ENCODE peak calls at places on chromosomes 16 and 17, in eight cellular contexts. H is lower leg skin, U is cardiac muscle cell, K is GM06990, R is astrocyte of the spinal cord, Z is fibroblast of the aortic adventitia, G is transverse colon, A is epithelial cell of esophagus. M is an unnamed sample.

GRCh38 chr17:27386206-27387075 is 69.8 kb upstream of the KSR1 start:
- DNase-seq in H (no peak), Z (no peak), G (no peak), A (no peak), U (no peak), R (no peak), K (no peak), M (no peak)

GRCh38 chr17:78798695-78799559 is 16.9 kb upstream of the CYTH1 start:
- DNase-seq in R (no peak), G (no peak), H (no peak), Z (peak), K (no peak), U (peak), A (peak), M (no peak)

GRCh38 chr17:29412780-29413565 is 22.8 kb downstream of the TAOK1 start:
- DNase-seq in A (peak), K (no peak), U (peak), G (no peak), Z (peak), R (peak), H (no peak), M (no peak)

GRCh38 chr16:78762222-78762621 is 662.8 kb downstream of the WWOX start:
- DNase-seq in K (no peak), Z (no peak), G (no peak), U (no peak), A (no peak), R (no peak), H (no peak), M (no peak)

GRCh38 chr17:7579001-7579838 is at the start of gene CD68:
- DNase-seq in H (peak), G (peak), R (peak), A (peak), U (peak), K (peak), Z (peak), M (no peak)

GRCh38 chr17:74497471-74497870 is 31.0 kb downstream of the CD300A start:
- DNase-seq in A (no peak), K (no peak), H (no peak), U (no peak), G (no peak), R (no peak), Z (no peak), M (no peak)

GRCh38 chr16:12800751-12801308 is 2.9 kb downstream of the CPPED1 start:
- DNase-seq in U (no peak), A (no peak), R (no peak), G (no peak), Z (no peak), K (no peak), H (no peak), M (no peak)

GRCh38 chr17:17089796-17090641 is 47.8 kb downstream of the MPRIP start:
- DNase-seq in U (no peak), K (no peak), G (peak), Z (no peak), R (no peak), H (no peak), A (no peak), M (no peak)

GRCh38 chr17:76136276-76137025 is 4.6 kb downstream of the FOXJ1 start:
- DNase-seq in Z (no peak), U (no peak), G (no peak), H (no peak), A (no peak), R (no peak), K (no peak), M (no peak)

GRCh38 chr17:71273451-71273850 is 847.4 kb upstream of the SOX9 start:
- DNase-seq in K (no peak), Z (no peak), R (no peak), H (no peak), G (no peak), U (no peak), A (no peak), M (no peak)

GRCh38 chr16:86930001-86930400 is 351.7 kb downstream of the FOXL1 start:
- DNase-seq in K (no peak), G (no peak), H (no peak), Z (peak), A (no peak), U (no peak), R (no peak), M (no peak)

DNA sequence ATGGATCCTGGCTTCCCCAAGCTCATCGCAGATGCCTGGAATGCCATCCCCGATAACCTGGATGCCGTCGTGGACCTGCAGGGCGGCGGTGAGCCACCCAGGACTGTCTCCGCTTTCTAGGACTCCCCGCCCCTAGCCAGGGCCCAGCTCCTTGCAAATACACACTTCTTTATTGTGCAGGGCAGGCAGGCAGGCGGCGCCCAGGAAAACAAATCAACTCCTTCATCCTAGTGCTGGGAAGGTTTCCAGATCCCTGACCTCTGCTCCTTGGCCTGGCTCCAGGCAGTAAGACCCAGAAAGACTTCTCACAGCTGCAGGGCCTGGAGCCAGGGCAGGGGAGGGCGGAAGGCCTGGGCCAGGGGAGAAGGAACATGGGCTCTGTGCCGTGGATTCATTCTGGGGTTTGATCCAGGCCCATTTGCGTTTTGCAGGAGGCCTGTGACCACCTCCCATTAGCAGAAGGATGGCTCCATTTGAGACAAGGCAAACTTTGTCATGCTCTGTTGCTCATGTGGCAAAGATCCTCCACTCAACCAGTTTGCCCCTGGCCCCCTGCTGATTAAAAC is 6.0 kb upstream of the LPCAT2 start:
- DNase-seq in H (peak), U (peak), A (no peak), R (peak), G (peak), K (no peak), Z (peak), M (no peak)
- TF ChIP-seq CTCF in H (no peak), U (peak), A (no peak), R (no peak), G (no peak), K (no peak), Z (no peak), M (no peak)

DNA sequence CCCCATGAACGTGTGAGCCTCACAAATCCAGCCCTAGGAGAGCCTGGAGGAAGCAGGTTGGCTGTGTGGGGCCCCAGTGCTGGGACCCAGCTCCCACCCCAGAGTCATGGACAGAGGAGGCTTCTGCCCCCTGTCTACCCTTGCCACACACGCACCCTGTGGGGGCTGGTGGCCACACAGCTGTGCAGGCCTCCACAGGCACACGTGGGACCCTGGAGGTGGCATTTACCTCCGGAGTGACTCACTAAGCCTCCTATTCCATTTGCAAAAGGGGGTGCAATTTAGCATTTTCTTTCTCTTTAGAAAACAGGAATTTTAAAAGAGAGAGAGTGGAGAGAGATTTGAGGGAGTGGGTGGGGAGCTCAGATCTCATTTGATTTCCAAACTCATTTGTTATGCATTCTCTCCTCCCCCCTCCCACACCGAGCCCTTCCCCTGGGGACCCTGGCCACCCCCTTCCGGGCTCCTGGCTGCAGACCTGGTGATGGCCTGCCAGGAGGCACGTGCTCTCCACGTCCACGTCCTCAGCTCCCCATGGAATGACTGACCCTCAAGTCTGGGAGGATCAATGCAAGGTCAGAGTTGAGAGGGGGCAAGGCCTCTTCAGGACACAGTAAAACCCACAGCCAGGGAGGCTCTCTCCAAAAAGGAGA is 6.8 kb downstream of the PITPNM3 start:
- DNase-seq in H (no peak), R (no peak), A (no peak), Z (no peak), U (no peak), G (no peak), K (no peak), M (no peak)
- TF ChIP-seq CTCF in H (no peak), R (no peak), A (no peak), Z (no peak), U (no peak), G (no peak), K (no peak), M (no peak)

GRCh38 chr16:71843517-71844031 is 2.2 kb upstream of the ATXN1L start:
- DNase-seq in G (no peak), A (no peak), R (no peak), H (no peak), U (no peak), K (no peak), Z (no peak), M (no peak)

GRCh38 chr16:71847096-71847495 is 1.3 kb downstream of the ATXN1L start:
- DNase-seq in R (no peak), K (no peak), G (no peak), A (no peak), U (no peak), Z (no peak), H (no peak), M (no peak)

GRCh38 chr16:71848622-71849021 is 2.8 kb downstream of the ATXN1L start:
- DNase-seq in A (no peak), G (no peak), Z (no peak), U (no peak), H (no peak), K (no peak), R (no peak), M (no peak)

GRCh38 chr16:71846443-71846842 is 667 bp downstream of the ATXN1L start:
- DNase-seq in U (peak), Z (peak), A (peak), H (no peak), G (peak), R (peak), K (no peak), M (no peak)

GRCh38 chr16:71845639-71846431 is at the start of gene ATXN1L:
- DNase-seq in R (peak), G (peak), A (peak), Z (peak), K (peak), U (peak), H (peak), M (peak)
- TF ChIP-seq CTCF in R (no peak), G (peak), A (no peak), Z (no peak), K (no peak), U (no peak), H (no peak), M (no peak)

GRCh38 chr17:43219001-43219400 is 7.3 kb downstream of the TMEM106A start:
- DNase-seq in K (no peak), A (no peak), G (no peak), H (no peak), R (no peak), U (no peak), Z (no peak), M (no peak)

GRCh38 chr17:43219746-43220380 is 8.2 kb downstream of the TMEM106A start:
- DNase-seq in R (no peak), K (no peak), H (no peak), U (no peak), G (no peak), Z (no peak), A (no peak), M (no peak)

GRCh38 chr17:43224146-43224705 is 4.2 kb downstream of the CCDC200 start:
- DNase-seq in G (no peak), K (no peak), U (no peak), A (no peak), R (no peak), Z (no peak), H (no peak), M (no peak)

GRCh38 chr17:43217614-43218087 is 6.0 kb downstream of the TMEM106A start:
- DNase-seq in Z (no peak), R (no peak), A (no peak), U (no peak), H (no peak), G (no peak), K (no peak), M (no peak)

DNA sequence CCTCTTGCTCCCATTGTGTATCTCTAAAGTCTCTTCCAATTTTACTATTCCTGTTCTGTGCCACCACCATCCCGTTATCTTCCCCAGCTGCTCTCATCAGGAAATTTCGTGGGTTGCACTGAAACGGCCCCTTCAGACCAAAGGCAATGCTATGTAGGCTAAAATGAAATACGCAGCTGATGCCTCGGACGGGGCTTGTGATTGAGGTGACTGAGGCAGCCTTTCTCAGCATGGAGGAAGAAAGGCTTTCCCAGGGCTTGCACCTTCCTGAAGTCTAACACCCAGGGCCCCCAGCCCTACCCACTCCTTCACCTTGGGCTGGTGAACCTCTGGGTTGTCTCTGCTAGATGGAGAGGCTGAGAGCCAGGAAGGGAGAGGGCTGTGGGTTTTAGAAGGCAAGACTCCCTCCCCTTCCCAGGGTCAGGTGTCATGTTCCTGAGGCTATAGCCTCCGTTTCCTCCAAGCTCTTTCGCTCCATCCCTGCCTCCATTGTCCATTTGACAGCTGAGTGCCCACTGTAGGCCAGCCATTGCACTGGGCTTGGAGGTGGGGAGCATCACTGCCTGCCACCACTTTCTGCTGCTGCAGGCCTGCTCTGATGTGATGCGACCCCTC is 7.8 kb downstream of the CCDC200 start:
- DNase-seq in K (no peak), G (no peak), R (no peak), H (no peak), A (no peak), Z (no peak), U (no peak), M (no peak)
- TF ChIP-seq CTCF in K (no peak), G (no peak), R (no peak), H (no peak), A (no peak), Z (no peak), U (no peak), M (no peak)

DNA sequence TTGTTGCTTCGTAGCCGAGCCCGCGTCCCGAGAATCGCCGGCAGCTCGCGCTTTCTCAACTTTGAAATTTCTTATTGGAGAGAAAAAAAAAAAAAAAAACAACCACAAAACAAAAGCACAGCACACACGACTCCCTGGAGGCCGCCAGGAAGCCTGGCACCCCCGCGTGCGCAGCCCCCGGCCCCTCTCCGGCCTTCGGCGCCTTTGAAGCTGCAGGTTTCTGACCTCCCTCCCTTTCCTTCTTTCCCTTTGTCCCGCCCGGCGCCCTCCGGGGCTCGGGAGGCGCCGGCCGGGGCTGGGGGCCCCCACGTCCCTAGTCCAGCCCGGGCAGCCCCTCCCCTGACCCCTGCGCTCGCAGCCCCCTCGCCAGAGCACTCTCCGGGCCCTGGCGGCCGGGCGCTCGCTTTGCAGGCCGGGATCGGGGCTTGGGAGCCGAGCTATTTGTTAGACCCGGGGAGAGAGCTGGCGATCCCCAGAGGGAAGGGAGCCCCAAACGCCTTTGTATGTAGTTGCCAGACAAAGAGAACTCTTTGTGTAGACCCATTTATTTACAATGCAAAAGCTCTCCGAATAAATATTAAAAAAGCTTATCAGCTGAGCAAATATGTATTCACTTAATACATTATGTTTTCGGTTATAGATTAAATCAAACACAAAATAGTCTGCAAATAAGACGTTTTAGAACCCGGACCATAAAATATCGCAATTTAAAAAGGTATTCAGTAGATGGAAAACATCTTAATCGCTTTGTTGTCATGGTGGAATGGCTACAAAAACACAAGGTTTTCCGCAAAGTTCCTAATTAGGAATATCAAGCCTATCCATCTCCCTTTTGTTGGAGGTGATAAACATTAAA is 2.3 kb downstream of the BAHCC1 start:
- DNase-seq in G (peak), K (no peak), A (peak), R (peak), U (peak), H (no peak), Z (peak), M (peak)
- TF ChIP-seq CTCF in G (peak), K (no peak), A (peak), R (peak), U (peak), H (no peak), Z (peak), M (peak)

DNA sequence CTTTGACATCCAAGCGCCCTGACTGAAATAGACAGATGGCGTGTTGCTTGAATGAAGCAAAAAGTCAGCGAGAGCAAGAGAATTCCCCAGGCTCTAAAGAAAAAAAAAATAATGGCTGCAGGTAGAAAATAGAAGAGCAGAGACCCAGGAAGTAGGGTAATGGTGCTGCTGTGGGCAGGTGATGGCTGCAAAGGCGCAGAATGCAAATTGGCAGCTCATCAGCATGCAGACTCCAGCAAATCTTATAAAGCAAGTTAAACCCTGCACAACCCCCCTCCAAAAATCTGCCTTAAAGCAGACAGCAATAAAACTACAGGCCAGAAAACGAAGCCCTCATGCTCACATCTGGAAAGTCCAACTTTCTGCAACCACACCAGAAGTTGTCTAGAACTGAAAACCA is 384.3 kb downstream of the RBFOX1 start:
- DNase-seq in K (no peak), G (no peak), Z (no peak), A (no peak), H (no peak), R (no peak), U (no peak), M (no peak)
- TF ChIP-seq CTCF in K (no peak), G (no peak), Z (no peak), A (no peak), H (no peak), R (no peak), U (no peak), M (no peak)

DNA sequence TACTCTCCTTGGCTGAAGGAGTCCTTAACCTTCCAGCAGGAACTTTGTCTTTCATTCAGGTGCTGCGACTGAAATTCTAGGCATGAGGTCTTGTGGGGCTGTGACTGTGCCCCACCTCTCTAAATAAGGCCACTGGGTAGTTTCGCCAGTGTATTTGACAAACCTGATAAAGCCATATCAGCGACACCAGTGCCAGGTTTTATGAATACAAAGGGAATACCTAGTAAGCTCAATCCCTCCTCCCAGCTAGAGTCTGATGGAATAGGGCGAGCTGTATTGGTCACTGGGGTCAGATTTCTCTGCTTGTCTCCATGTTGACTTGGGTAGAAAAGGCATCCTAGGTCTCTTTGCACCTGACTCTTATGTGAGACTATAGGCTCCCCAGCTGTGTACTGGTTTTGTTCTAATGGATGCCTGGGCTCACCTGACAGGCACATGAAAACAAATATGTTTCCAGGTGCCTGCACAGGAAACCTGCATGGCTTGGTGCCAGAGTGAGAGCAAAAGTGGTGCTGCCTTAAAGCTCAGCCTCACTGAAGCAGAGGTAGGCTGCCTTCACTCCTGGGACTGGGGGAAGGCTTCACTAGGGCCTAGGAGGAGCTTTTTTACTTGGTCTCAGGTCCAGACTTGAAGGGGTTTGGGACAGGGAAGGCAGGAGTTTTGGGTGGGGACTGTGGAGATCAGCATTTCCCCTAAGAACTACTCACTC is 8.3 kb downstream of the SLC7A6 start:
- DNase-seq in U (no peak), R (no peak), K (no peak), H (no peak), Z (no peak), G (peak), A (peak), M (no peak)
- TF ChIP-seq CTCF in U (no peak), R (no peak), K (no peak), H (no peak), Z (no peak), G (no peak), A (no peak), M (no peak)

GRCh38 chr17:8965394-8966168 is at the start of gene PIK3R5:
- DNase-seq in Z (no peak), H (no peak), A (peak), G (peak), R (no peak), U (no peak), K (peak), M (peak)
- TF ChIP-seq CTCF in Z (no peak), H (no peak), A (no peak), G (peak), R (no peak), U (no peak), K (no peak), M (peak)

GRCh38 chr17:42009170-42009569 is 8.1 kb downstream of the DNAJC7 start:
- DNase-seq in U (no peak), A (peak), R (no peak), G (no peak), H (no peak), K (no peak), Z (no peak), M (no peak)
- TF ChIP-seq CTCF in U (peak), A (peak), R (no peak), G (no peak), H (no peak), K (peak), Z (peak), M (no peak)

DNA sequence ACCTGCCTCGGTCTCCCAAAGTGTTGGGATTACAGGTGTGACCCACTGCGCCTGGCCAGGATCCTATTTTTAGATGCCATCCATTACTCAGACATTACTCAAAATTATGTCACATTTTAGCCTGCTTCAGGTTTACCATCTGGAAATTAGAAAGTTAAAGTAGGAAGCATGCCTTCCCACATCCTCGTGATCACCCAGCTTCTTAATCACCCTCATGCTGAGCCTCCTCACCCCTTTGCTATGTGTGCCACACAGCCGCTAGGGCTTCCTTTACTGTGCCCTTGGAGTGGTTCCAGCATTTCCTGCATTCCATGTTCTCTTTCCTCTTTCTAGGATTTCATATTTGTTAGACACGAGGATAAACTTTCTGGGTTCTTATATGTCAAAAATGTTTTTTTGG is 9.3 kb downstream of the ADORA2B start:
- DNase-seq in H (no peak), A (peak), Z (peak), K (no peak), R (peak), U (peak), G (no peak), M (no peak)
- TF ChIP-seq CTCF in H (no peak), A (peak), Z (no peak), K (no peak), R (no peak), U (no peak), G (no peak), M (no peak)